ENCODE peak calls at places on chromosome 18, in six cellular contexts. K is NCI-H510A treated with DMSO at 0.1 percent for 48 hours; G is D341Med; W is brain pericyte; B is activated naive CD4-positive, alpha-beta T cell; A is LNCaP clone FGC. D is an unnamed sample.

GRCh38 chr18:2774669-2775068 is 72.1 kb upstream of the EMILIN2 start:
- DNase-seq in K (no peak), G (no peak), W (no peak), B (no peak), A (no peak), D (no peak)

GRCh38 chr18:37572736-37573135 is 7.1 kb upstream of the CELF4 start:
- DNase-seq in K (no peak), G (no peak), W (no peak), B (no peak), A (no peak), D (no peak)

GRCh38 chr18:7940976-7941375 is 373.9 kb downstream of the PTPRM start:
- DNase-seq in K (peak), G (no peak), W (no peak), B (no peak), A (no peak), D (no peak)

GRCh38 chr18:36047521-36047920 is 19.8 kb downstream of the RPRD1A start:
- DNase-seq in K (no peak), G (no peak), W (no peak), B (no peak), A (no peak), D (no peak)

GRCh38 chr18:55320399-55321255 is 267.4 kb downstream of the TCF4 start:
- DNase-seq in K (no peak), G (no peak), W (no peak), B (no peak), A (no peak), D (no peak)

GRCh38 chr18:37176307-37176934 is 347.5 kb downstream of the KIAA1328 start:
- DNase-seq in K (peak), G (no peak), W (no peak), B (no peak), A (no peak), D (no peak)

GRCh38 chr18:24427484-24427883 is 1.0 kb downstream of the IMPACT start:
- DNase-seq in K (no peak), G (peak), W (no peak), B (no peak), A (no peak), D (no peak)

GRCh38 chr18:59813942-59814341 is 85.9 kb upstream of the PMAIP1 start:
- DNase-seq in K (no peak), G (no peak), W (no peak), B (no peak), A (no peak), D (no peak)

GRCh38 chr18:74194691-74195090 is 46.4 kb downstream of the TIMM21 start:
- DNase-seq in K (no peak), G (no peak), W (no peak), B (no peak), A (no peak), D (no peak)

D was measured in WTC11.